ENCODE peak calls at places on chromosomes 6 and 20, in five cellular contexts. A, F, G, T and Y are unnamed samples.

GRCh38 chr6:37507690-37508421 is 8.2 kb upstream of the CCDC167 start:
- DNase-seq in A (no peak), F (no peak), G (no peak), T (no peak), Y (no peak)

GRCh38 chr6:44955145-44955544 is 373.0 kb upstream of the RUNX2 start:
- DNase-seq in T (no peak), A (no peak), G (no peak), F (no peak), Y (no peak)

GRCh38 chr20:2292711-2293110 is 3.1 kb upstream of the TGM3 start:
- DNase-seq in G (no peak), T (no peak), F (no peak), A (no peak), Y (peak; percentile 38)

GRCh38 chr20:37179671-37180524 is 550 bp upstream of the MROH8 start:
- DNase-seq in F (no peak), G (no peak), T (peak; percentile 46), A (peak; percentile 85), Y (no peak)

GRCh38 chr6:110900028-110900598 is 25.5 kb downstream of the AMD1 start:
- DNase-seq in G (no peak), T (no peak), A (no peak), F (no peak), Y (no peak)

GRCh38 chr20:24208652-24209051 is 220.1 kb upstream of the GGTLC1 start:
- DNase-seq in A (no peak), G (peak; percentile 8), T (no peak), F (peak; percentile 54), Y (peak; percentile 83)

GRCh38 chr20:46752639-46753235 is 43.3 kb downstream of the SLC2A10 start:
- DNase-seq in T (peak; percentile 52), F (peak; percentile 83), G (peak; percentile 33), A (peak; percentile 62), Y (peak; percentile 88)

GRCh38 chr6:49978332-49979226 is 9.2 kb upstream of the DEFB113 start:
- DNase-seq in A (no peak), G (no peak), F (no peak), T (no peak), Y (no peak)

GRCh38 chr20:25076201-25076600 is 5.7 kb downstream of the VSX1 start:
- DNase-seq in G (no peak), F (no peak), T (no peak), A (no peak), Y (no peak)

GRCh38 chr6:88290432-88290831 is 124.3 kb upstream of the CNR1 start:
- DNase-seq in G (no peak), T (no peak), A (no peak), F (no peak), Y (no peak)

GRCh38 chr20:32763202-32763999 is 1.2 kb downstream of the DNMT3B start:
- DNase-seq in T (no peak), F (peak; percentile 58), G (no peak), A (no peak), Y (peak; percentile 66)

GRCh38 chr6:35552285-35552917 is 39.7 kb upstream of the TULP1 start:
- DNase-seq in G (peak; percentile 8), T (peak; percentile 45), F (peak; percentile 48), A (peak; percentile 35), Y (peak; percentile 90)

GRCh38 chr6:47532981-47533585 is 55.5 kb downstream of the CD2AP start:
- DNase-seq in T (peak; percentile 1), A (no peak), G (no peak), F (no peak), Y (no peak)

DNA sequence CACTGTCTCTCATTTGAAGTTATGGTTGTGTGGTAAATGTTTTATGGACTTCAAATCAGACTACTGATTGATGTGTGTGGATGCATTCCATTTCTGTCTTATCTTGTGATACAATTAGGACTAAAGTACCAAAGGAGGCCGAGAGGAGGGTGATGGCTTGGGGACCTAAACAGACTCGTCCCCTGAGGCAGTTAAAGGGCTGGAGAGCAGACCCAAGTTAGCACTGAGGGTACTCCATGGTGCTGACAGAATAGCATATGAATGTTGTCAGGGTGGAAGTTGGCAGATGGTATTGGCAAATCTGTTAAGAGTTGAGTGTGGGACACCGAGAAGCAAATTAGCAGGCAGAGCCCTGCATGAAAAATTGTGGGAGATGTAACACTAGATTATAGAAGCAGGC is 930.1 kb upstream of the MAN1A1 start:
- DNase-seq in F (no peak), G (no peak), A (no peak), T (no peak), Y (no peak)
- H3K27ac ChIP-seq in F (no peak overlapping the region), G (no peak overlapping the region), A (no peak overlapping the region), T (no peak overlapping the region), Y (no peak overlapping the region)

DNA sequence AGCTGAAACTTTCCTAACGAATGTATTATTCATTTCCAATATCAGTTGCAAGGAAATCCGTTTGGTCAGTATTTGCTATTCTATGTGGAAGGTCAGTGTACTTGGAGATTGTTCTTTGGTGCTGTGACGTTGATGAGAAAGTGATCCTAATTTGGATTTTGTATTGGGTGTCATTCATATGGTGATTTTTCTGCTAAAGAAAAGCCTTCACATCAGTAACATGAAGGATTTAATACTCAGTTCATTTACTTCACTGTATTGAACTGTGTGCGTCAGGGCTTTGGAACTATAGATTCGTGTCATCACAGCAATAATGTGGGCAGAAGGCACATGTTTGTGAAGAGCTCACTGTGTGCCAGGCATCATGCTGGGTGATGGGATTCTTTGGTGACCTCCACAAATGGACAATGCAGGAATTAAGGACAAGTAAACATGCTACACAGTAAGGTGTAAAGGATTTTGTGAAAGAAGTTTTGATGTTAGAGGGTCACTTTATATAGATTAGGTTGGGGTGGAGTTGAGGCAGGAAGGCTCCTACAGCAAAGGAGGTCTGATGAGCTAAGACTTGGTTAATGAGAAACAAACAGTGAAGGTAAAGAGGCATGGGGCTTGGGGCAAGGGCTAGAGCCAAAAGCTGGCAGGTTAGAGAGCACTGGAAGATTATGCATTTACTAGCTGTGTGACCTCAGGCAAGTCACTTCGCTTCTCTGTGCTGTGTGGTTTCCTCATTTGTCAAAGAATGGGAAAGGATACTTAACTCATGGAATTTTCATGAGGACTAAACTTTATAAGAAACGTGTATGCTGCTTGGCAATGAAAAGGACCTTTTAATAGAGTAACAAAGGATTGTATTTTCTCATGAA is 12.1 kb downstream of the ARID1B start:
- DNase-seq in F (no peak), G (no peak), A (no peak), T (no peak), Y (peak; percentile 40)
- H3K27ac ChIP-seq in F (no peak overlapping the region), G (no peak overlapping the region), A (no peak overlapping the region), T (no peak overlapping the region), Y (no peak overlapping the region)

DNA sequence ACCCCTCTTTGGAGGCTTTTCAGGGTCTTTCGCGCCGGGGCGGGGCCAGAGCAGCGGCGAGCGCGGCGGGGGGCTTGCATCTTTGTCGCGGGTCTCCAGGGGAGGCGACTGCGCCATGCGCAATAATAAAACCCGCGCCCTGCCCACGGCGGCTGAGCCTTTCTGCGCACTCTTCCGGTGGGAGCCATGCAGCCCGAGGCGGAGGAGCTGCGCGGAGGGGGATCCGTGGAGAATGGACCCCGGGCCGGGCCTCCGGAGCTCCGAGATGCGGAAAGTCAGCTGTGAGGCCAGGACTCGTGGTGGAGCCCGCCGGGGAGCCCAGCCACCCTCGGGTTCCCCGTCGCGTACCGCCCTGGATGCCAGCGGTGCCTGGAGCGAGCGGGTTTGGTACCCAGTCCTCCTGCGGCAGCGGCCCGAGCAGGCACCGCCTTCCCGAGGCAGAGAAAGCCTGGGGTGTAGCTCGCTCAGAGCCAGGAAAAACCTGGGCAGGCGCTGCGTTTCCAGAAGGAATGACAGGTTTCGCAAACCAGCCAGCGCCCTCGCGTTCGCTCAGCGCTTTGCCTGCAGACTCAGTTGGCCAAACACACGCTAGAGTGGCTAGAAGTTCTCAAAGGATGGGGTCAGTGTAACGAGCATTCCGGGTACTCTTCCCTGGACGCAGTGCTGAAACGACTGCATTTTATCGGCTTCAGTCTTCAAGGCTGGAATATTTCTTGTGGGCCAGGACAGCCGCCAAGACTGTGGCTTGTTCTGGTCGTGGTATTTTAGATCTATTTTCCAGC is 1.3 kb downstream of the AKAP12 start:
- DNase-seq in A (peak; percentile 73), F (peak; percentile 75), T (peak; percentile 64), G (peak; percentile 40), Y (peak; percentile 82)
- H3K27ac ChIP-seq in A (peak overlapping the region; percentile 1), F (peak overlapping the region; percentile 83), T (peak overlapping the region; percentile 78), G (peak overlapping the region; percentile 78), Y (peak overlapping the region; percentile 93)

DNA sequence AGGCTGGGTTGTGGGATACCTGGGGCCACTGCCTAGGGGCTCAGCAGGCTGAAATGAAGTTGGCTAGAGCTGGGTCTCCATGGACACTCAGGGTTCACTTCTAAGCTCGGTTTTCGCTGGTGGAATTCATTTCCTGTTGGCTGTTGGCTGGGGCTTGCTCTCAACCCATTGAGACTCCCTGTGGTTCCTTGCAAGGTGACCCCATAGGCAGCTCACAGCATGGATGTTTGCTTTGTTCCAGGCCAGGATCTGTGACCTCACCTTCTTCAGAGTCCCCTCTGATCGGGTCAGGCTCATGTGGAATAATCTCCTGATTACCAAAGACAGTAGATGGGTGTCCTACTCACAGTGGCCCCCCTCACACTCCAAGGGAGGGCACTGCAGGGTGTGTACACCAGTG is 229.3 kb downstream of the QKI start:
- DNase-seq in T (no peak), F (no peak), A (no peak), G (no peak), Y (peak; percentile 66)
- H3K27ac ChIP-seq in T (no peak overlapping the region), F (no peak overlapping the region), A (no peak overlapping the region), G (no peak overlapping the region), Y (no peak overlapping the region)

DNA sequence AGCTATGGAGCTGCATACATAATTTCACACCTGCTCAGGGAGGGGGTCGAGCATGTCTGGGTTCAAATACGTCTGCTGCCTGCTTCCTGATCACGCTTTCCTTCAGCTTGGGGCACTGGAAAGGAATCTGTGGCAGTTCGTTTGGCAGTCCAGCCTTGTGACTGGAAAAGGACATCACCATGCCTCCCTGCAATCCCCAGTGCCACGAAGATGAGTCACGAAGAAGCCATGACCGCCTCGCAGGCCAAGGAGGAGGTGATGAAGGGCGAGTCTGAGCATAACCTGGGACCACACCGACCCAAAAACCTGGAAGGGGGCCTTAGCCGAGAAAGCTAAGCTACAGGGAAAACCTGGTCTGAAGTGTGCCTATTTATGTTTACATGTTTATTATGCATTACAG is 13.1 kb downstream of the JAG1 start:
- DNase-seq in G (no peak), A (no peak), T (no peak), F (no peak), Y (peak; percentile 61)
- H3K27ac ChIP-seq in G (no peak overlapping the region), A (no peak overlapping the region), T (peak overlapping the region; percentile 8), F (no peak overlapping the region), Y (no peak overlapping the region)

GRCh38 chr20:35303382-35303734 is 11.1 kb upstream of the FAM83C start:
- DNase-seq in G (no peak), F (no peak), T (no peak), A (no peak), Y (no peak)
- H3K27ac ChIP-seq in G (peak overlapping the region; percentile 96), F (no peak overlapping the region), T (peak overlapping the region; percentile 97), A (peak overlapping the region; percentile 85), Y (no peak overlapping the region)

DNA sequence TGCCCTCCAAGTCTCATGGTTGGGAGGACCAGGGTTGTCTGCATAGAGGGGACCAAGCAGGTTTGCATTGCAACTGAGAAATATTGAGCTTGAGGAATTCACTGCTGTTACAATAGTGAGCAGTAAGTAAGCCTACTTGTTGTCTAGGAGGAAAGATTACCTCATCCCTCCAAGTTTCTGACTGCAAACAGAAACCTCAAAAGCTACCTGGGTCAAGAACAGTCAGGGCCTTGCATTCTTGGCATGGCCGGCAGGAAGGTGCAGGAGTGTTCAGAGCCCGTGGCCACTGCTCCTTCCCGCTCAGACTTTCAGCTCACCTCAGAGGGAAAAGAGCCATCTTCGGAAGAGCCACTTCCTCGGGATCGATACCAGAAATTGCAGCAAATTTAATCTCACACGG is 46.0 kb upstream of the DOK5 start:
- DNase-seq in G (no peak), T (no peak), A (no peak), F (no peak), Y (no peak)
- H3K27ac ChIP-seq in G (no peak overlapping the region), T (no peak overlapping the region), A (no peak overlapping the region), F (no peak overlapping the region), Y (no peak overlapping the region)